ENCODE peak calls at places on chromosomes 5 and 9, in seven cellular contexts. P, J, A, Z, G, W and F are unnamed samples.

GRCh38 chr9:1083325-1083913 is 33.3 kb downstream of the DMRT2 start:
- DNase-seq in Z (no peak), W (no peak), P (no peak), G (no peak), A (peak; percentile 44), J (no peak), F (no peak)

GRCh38 chr5:11733185-11733839 is 170.9 kb downstream of the CTNND2 start:
- DNase-seq in G (no peak), J (no peak), P (no peak), A (no peak), W (no peak), Z (no peak), F (no peak)

GRCh38 chr9:113912816-113913215 is 36.7 kb downstream of the ZNF618 start:
- DNase-seq in W (no peak), A (no peak), J (no peak), G (peak; percentile 25), P (no peak), Z (no peak), F (peak; percentile 19)

GRCh38 chr5:16065810-16066209 is 113.8 kb downstream of the MARCHF11 start:
- DNase-seq in G (no peak), A (no peak), P (no peak), J (no peak), Z (no peak), W (no peak), F (no peak)

GRCh38 chr9:92328225-92328624 is 2.5 kb downstream of the CENPP start:
- DNase-seq in J (no peak), P (peak; percentile 16), G (peak; percentile 83), Z (peak; percentile 43), A (peak; percentile 82), W (no peak), F (peak; percentile 57)

GRCh38 chr5:134458676-134459403 is 47.2 kb upstream of the CDKN2AIPNL start:
- DNase-seq in A (no peak), J (no peak), W (no peak), Z (no peak), G (no peak), P (no peak), F (peak; percentile 19)

GRCh38 chr5:28766565-28767158 is 1728.3 kb upstream of the CDH9 start:
- DNase-seq in J (peak; percentile 58), A (peak; percentile 47), P (peak; percentile 51), Z (peak; percentile 6), G (peak; percentile 35), W (peak; percentile 23), F (peak; percentile 59)

GRCh38 chr5:90877049-90877448 is 318.5 kb downstream of the ADGRV1 start:
- DNase-seq in G (no peak), Z (no peak), W (no peak), J (no peak), A (no peak), P (no peak), F (no peak)

GRCh38 chr5:90279091-90279490 is 130.5 kb downstream of the CETN3 start:
- DNase-seq in W (no peak), A (peak; percentile 4), G (no peak), P (no peak), J (no peak), Z (no peak), F (no peak)

GRCh38 chr9:127968717-127969383 is 11.9 kb downstream of the EEIG1 start:
- DNase-seq in J (no peak), Z (no peak), A (peak; percentile 97), G (peak; percentile 79), W (peak; percentile 66), P (no peak), F (peak; percentile 74)

GRCh38 chr5:90709323-90710148 is 150.9 kb downstream of the ADGRV1 start:
- DNase-seq in G (peak; percentile 40), P (peak; percentile 74), A (peak; percentile 63), Z (peak; percentile 46), J (peak; percentile 16), W (peak; percentile 25), F (peak; percentile 67)

GRCh38 chr9:105194234-105194633 is 50.2 kb upstream of the SLC44A1 start:
- DNase-seq in Z (no peak), A (no peak), G (no peak), J (no peak), W (no peak), P (no peak), F (no peak)

GRCh38 chr9:90065001-90065400 is 460.2 kb downstream of the GADD45G start:
- DNase-seq in Z (no peak), A (no peak), W (no peak), P (no peak), G (no peak), J (no peak), F (no peak)

GRCh38 chr9:34010979-34011378 is 37.7 kb downstream of the UBAP2 start:
- DNase-seq in Z (peak; percentile 27), P (no peak), G (peak; percentile 23), W (no peak), J (peak; percentile 41), A (peak; percentile 39), F (peak; percentile 11)

GRCh38 chr5:178808886-178809285 is 50.9 kb upstream of the ZNF354B start:
- DNase-seq in Z (no peak), W (no peak), J (no peak), P (no peak), A (no peak), G (no peak), F (no peak)
- H3K27ac ChIP-seq in Z (no peak overlapping the region), W (no peak overlapping the region), J (no peak overlapping the region), P (no peak overlapping the region), A (no peak overlapping the region), G (no peak overlapping the region), F (no peak overlapping the region)

DNA sequence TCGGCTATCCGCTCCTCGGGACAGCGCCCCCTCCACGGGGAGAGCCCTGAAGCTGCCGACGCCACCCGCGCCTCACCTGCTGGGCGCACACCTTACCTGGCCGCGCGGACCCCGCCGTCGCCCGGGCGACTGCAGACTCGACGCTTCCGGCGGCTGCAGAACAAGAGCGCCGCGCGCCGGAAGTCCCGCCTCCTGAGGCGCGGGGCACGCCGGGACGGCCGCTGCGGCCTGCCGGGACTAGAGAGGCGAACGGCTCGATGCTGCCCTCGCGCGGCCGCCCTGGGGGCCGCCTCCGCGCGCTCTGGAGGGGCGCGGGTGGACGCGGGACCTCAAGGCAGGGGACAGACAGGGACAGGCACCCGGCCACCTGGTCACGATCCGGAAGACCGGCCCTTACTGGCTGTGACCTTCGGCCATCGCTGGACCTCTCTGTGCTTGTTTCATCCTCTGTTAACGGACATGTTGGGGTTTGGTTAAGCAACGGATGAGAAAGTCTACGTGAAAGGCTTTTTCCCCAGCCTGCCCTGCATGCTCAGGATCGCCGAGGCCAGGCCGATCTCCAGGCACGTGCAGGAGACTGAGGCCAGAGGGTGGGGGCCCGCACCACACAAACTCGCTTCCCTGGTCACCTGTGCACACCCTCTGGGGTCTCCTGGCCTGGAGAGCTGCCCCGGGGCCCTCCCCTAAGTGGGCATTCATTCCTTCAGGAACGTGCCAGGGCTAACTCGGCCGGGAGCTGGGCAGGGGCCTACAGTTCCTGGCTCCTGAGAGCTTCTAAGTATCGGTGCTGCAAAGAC is at the start of gene SNAPC4:
- DNase-seq in W (peak; percentile 91), J (peak; percentile 94), P (peak; percentile 96), G (peak; percentile 82), A (peak; percentile 95), Z (peak; percentile 82), F (peak; percentile 96)
- H4K20me1 ChIP-seq in W (peaks cover 11% of the 10 kb centered on the region), J (no peaks in the 10 kb centered on the region), P (peaks cover 20% of the 10 kb centered on the region), G (no peaks in the 10 kb centered on the region), A (no peaks in the 10 kb centered on the region), Z (no peaks in the 10 kb centered on the region), F (no peaks in the 10 kb centered on the region)

GRCh38 chr5:54615381-54615780 is 97.8 kb downstream of the SNX18 start:
- DNase-seq in P (no peak), G (no peak), J (no peak), A (no peak), Z (no peak), W (no peak), F (no peak)
- TF ChIP-seq EZH2 in P (no peak), G (no peak), J (no peak), A (no peak), Z (no peak), W (no peak), F (no peak)

GRCh38 chr5:35538198-35538931 is 79.3 kb upstream of the SPEF2 start:
- DNase-seq in W (no peak), P (no peak), Z (no peak), G (no peak), J (no peak), A (no peak), F (no peak)
- H3K27ac ChIP-seq in W (no peak overlapping the region), P (no peak overlapping the region), Z (no peak overlapping the region), G (no peak overlapping the region), J (no peak overlapping the region), A (no peak overlapping the region), F (no peak overlapping the region)